ENCODE peak calls at places on chromosomes 16 and 17, in nine cellular contexts. B is A549, W is tibial nerve, Q is right cardiac atrium, G is aorta, F is SK-N-SH, Y is SJCRH30, H is stomach, M is IMR-90. K is an unnamed sample.

GRCh38 chr17:21161498-21162393 is 35.0 kb downstream of the DHRS7B start:
- DNase-seq in B (peak; percentile 11), W (no peak), Q (no peak), G (no peak), F (no peak), Y (no peak), H (no peak), M (peak; percentile 69), K (no peak)

GRCh38 chr16:20617271-20617670 is 41.1 kb upstream of the ACSM2B start:
- DNase-seq in B (no peak), W (no peak), Q (no peak), G (no peak), F (no peak), Y (no peak), H (no peak), M (no peak), K (no peak)

GRCh38 chr17:77373298-77374169 is 232.8 kb downstream of the SEC14L1 start:
- DNase-seq in B (no peak), W (no peak), Q (peak; percentile 86), G (peak; percentile 87), F (peak; percentile 65), Y (peak; percentile 49), H (peak; percentile 44), M (no peak), K (peak; percentile 74)

GRCh38 chr16:50771366-50771765 is 29.5 kb downstream of the CYLD start:
- DNase-seq in B (no peak), W (no peak), Q (no peak), G (no peak), F (no peak), Y (no peak), H (no peak), M (peak; percentile 88), K (no peak)

GRCh38 chr16:2871926-2872325 is 11.1 kb upstream of the FLYWCH2 start:
- DNase-seq in B (no peak), W (no peak), Q (no peak), G (peak; percentile 43), F (no peak), Y (no peak), H (no peak), M (no peak), K (no peak)

GRCh38 chr17:953767-954166 is 25.8 kb downstream of the NXN start:
- DNase-seq in B (no peak), W (no peak), Q (peak; percentile 15), G (peak; percentile 37), F (no peak), Y (no peak), H (no peak), M (no peak), K (no peak)

GRCh38 chr16:89144681-89145080 is 26.9 kb upstream of the CDH15 start:
- DNase-seq in B (no peak), W (no peak), Q (no peak), G (no peak), F (peak; percentile 57), Y (no peak), H (no peak), M (no peak), K (no peak)

GRCh38 chr17:80414508-80414802 is 512 bp upstream of the ENDOV start:
- DNase-seq in B (peak; percentile 28), W (no peak), Q (peak; percentile 52), G (no peak), F (no peak), Y (no peak), H (no peak), M (no peak), K (no peak)

GRCh38 chr17:52762147-52762793 is 603.8 kb upstream of the CA10 start:
- DNase-seq in B (no peak), W (no peak), Q (peak; percentile 34), G (no peak), F (no peak), Y (no peak), H (no peak), M (no peak), K (no peak)

GRCh38 chr16:86899757-86900156 is 321.4 kb downstream of the FOXL1 start:
- DNase-seq in B (peak; percentile 18), W (no peak), Q (no peak), G (no peak), F (no peak), Y (no peak), H (no peak), M (peak; percentile 67), K (no peak)

GRCh38 chr17:1120596-1121441 is 59.0 kb downstream of the ABR start:
- DNase-seq in B (no peak), W (no peak), Q (no peak), G (no peak), F (no peak), Y (peak; percentile 47), H (no peak), M (no peak), K (no peak)

GRCh38 chr17:79011451-79012147 is 2.0 kb upstream of the CANT1 start:
- DNase-seq in B (no peak), W (no peak), Q (no peak), G (peak; percentile 13), F (no peak), Y (no peak), H (no peak), M (peak; percentile 85), K (no peak)

GRCh38 chr16:8989099-8989878 is 25.6 kb upstream of the USP7 start:
- DNase-seq in B (no peak), W (no peak), Q (no peak), G (no peak), F (no peak), Y (no peak), H (no peak), M (no peak), K (no peak)

GRCh38 chr16:87346517-87347060 is 29.4 kb upstream of the C16orf95 start:
- DNase-seq in B (no peak), W (no peak), Q (no peak), G (no peak), F (no peak), Y (no peak), H (no peak), M (no peak), K (no peak)

GRCh38 chr17:4498461-4499397 is at the start of gene SPNS2:
- DNase-seq in B (peak; percentile 55), W (no peak), Q (peak; percentile 93), G (peak; percentile 91), F (peak; percentile 97), Y (peak; percentile 63), H (peak; percentile 83), M (peak; percentile 29), K (peak; percentile 77)

GRCh38 chr16:57253410-57253927 is 8.4 kb downstream of the ARL2BP start:
- DNase-seq in B (no peak), W (no peak), Q (no peak), G (no peak), F (no peak), Y (no peak), H (peak; percentile 13), M (no peak), K (no peak)

GRCh38 chr16:16163571-16163970 is 59.7 kb downstream of the ABCC6 start:
- DNase-seq in B (no peak), W (no peak), Q (peak; percentile 1), G (no peak), F (no peak), Y (no peak), H (no peak), M (no peak), K (no peak)

DNA sequence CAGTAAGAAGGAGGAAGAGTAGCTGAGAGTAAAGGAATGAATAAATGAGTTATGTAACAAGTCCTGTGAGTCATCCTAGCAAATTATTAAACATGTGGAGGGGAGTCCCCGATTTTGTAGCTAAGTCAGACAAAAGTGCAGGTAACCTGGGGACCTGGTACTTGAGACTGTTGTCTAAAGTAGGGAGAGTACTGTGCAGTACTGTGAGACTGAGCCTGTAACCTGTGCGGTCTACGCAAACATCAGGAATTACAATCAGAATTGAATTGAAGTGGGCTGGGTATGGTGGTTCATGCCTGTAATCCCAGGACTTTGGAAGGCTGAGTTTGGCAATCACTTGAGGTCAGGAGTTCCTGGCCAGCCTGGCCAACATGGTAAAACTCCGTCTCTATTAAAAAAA is 35.7 kb downstream of the IKZF3 start:
- DNase-seq in B (no peak), W (no peak), Q (no peak), G (no peak), F (no peak), Y (no peak), H (no peak), M (no peak), K (no peak)
- H3K27ac ChIP-seq in B (no peak overlapping the region), W (no peak overlapping the region), Q (no peak overlapping the region), G (no peak overlapping the region), F (no peak overlapping the region), Y (no peak overlapping the region), H (no peak overlapping the region), M (no peak overlapping the region), K (no peak overlapping the region)

DNA sequence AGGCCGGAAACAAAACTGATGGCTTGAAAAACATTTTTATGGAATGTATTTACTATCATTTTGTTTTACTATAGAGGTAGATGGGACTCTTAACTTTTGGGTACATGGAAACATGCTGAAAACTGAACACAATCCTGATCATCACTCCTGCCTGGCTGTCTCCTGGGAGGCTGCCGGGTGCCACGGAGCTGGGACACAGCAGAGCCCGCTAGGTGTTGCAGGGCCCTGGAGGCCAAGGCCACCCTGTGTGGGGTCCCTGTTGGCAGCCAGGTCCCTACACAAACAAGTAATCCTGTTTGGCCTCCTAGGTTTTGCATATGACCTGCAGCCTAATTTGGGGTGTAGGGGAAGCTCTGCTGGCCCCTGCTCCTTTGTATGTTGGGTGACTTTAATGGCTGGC is 17.5 kb downstream of the PLD6 start:
- DNase-seq in B (no peak), W (no peak), Q (no peak), G (no peak), F (no peak), Y (no peak), H (no peak), M (no peak), K (no peak)
- H3K4me1 ChIP-seq in B (peaks cover 33% of the 10 kb centered on the region), W (peaks cover 23% of the 10 kb centered on the region), Q (peaks cover 5% of the 10 kb centered on the region), G (peaks cover 3% of the 10 kb centered on the region), F (peaks cover 18% of the 10 kb centered on the region), Y (peaks cover 53% of the 10 kb centered on the region), H (peaks cover 72% of the 10 kb centered on the region), M (peaks cover 21% of the 10 kb centered on the region), K (no peaks in the 10 kb centered on the region)

GRCh38 chr17:28577466-28577824 is 750 bp upstream of the ALDOC start:
- DNase-seq in B (no peak), W (no peak), Q (no peak), G (no peak), F (no peak), Y (no peak), H (no peak), M (no peak), K (no peak)
- H3K27ac ChIP-seq in B (no peak overlapping the region), W (peak overlapping the region; percentile 80), Q (no peak overlapping the region), G (no peak overlapping the region), F (peak overlapping the region; percentile 77), Y (no peak overlapping the region), H (no peak overlapping the region), M (no peak overlapping the region), K (peak overlapping the region; percentile 1)

DNA sequence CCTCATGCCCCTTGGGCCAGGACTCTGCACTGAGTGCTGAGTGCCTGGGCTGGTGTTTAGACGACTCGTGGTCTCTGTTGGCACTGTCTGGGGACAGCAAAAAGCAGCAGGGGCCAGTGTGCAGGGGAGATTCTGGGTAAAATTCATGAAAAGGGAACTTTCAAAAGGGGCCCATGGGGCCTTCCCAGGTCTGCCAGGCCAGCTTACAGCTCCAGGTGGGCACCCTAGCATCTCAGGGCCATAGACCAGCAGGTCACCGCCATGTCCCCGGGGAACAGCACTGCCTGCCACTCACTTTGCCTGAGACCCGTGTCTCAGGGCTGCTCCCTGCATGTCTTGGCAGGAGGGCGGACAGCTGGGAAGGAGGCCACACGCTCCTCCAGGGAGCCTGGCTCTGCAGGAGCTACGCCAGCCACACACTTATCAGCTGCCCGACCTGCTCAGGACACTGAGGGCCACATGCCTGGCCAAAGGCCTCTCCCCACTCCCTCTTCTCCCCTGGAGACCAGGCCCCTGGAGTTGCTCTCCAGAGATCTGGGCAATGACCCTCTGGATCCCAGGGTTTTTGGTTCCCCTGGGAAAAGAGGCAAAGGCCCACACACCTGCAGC is 8.8 kb upstream of the FASN start:
- DNase-seq in B (no peak), W (no peak), Q (peak; percentile 79), G (no peak), F (no peak), Y (no peak), H (peak; percentile 83), M (no peak), K (no peak)
- H3K4me1 ChIP-seq in B (peaks cover 46% of the 10 kb centered on the region), W (peaks cover 59% of the 10 kb centered on the region), Q (no peaks in the 10 kb centered on the region), G (no peaks in the 10 kb centered on the region), F (peaks cover 11% of the 10 kb centered on the region), Y (peaks cover 40% of the 10 kb centered on the region), H (peaks cover 65% of the 10 kb centered on the region), M (peaks cover 12% of the 10 kb centered on the region), K (peaks cover 20% of the 10 kb centered on the region)

K was measured in A673.